ENCODE peak calls at places on chromosomes 5 and 9, in seven cellular contexts. One of them, this sample, is unnamed.

GRCh38 chr5:81749186-81749561 is 1.7 kb downstream of the SSBP2 start:
- DNase-seq in breast epithelium: no peak
- DNase-seq in tibial nerve: no peak
- DNase-seq in AG04450: no peak
- DNase-seq in HFF-Myc: no peak
- DNase-seq in lung: no peak
- DNase-seq in left lung: no peak
- DNase-seq in this sample: no peak

GRCh38 chr5:31385774-31386537 is 145.9 kb downstream of the DROSHA start:
- DNase-seq in breast epithelium: no peak
- DNase-seq in tibial nerve: no peak
- DNase-seq in AG04450: no peak
- DNase-seq in HFF-Myc: no peak
- DNase-seq in lung: no peak
- DNase-seq in left lung: no peak
- DNase-seq in this sample: peak; percentile 18

GRCh38 chr9:69204869-69205268 is 30.8 kb downstream of the TJP2 start:
- DNase-seq in breast epithelium: no peak
- DNase-seq in tibial nerve: no peak
- DNase-seq in AG04450: no peak
- DNase-seq in HFF-Myc: no peak
- DNase-seq in lung: peak; percentile 31
- DNase-seq in left lung: no peak
- DNase-seq in this sample: no peak

GRCh38 chr5:153880094-153880493 is 158.6 kb downstream of the FAM114A2 start:
- DNase-seq in breast epithelium: no peak
- DNase-seq in tibial nerve: no peak
- DNase-seq in AG04450: no peak
- DNase-seq in HFF-Myc: no peak
- DNase-seq in lung: no peak
- DNase-seq in left lung: no peak
- DNase-seq in this sample: no peak

GRCh38 chr5:158056426-158056825 is 197.5 kb upstream of the CLINT1 start:
- DNase-seq in breast epithelium: no peak
- DNase-seq in tibial nerve: no peak
- DNase-seq in AG04450: no peak
- DNase-seq in HFF-Myc: no peak
- DNase-seq in lung: no peak
- DNase-seq in left lung: no peak
- DNase-seq in this sample: no peak

GRCh38 chr5:143434261-143435206 is 31.0 kb upstream of the NR3C1 start:
- DNase-seq in breast epithelium: no peak
- DNase-seq in tibial nerve: no peak
- DNase-seq in AG04450: no peak
- DNase-seq in HFF-Myc: no peak
- DNase-seq in lung: no peak
- DNase-seq in left lung: no peak
- DNase-seq in this sample: peak; percentile 8

GRCh38 chr9:16664211-16664610 is 206.3 kb downstream of the BNC2 start:
- DNase-seq in breast epithelium: no peak
- DNase-seq in tibial nerve: no peak
- DNase-seq in AG04450: no peak
- DNase-seq in HFF-Myc: no peak
- DNase-seq in lung: no peak
- DNase-seq in left lung: no peak
- DNase-seq in this sample: no peak

GRCh38 chr9:18185196-18185595 is 288.8 kb upstream of the ADAMTSL1 start:
- DNase-seq in breast epithelium: no peak
- DNase-seq in tibial nerve: no peak
- DNase-seq in AG04450: no peak
- DNase-seq in HFF-Myc: no peak
- DNase-seq in lung: no peak
- DNase-seq in left lung: no peak
- DNase-seq in this sample: no peak

GRCh38 chr9:116471093-116471906 is 215.8 kb upstream of the TRIM32 start:
- DNase-seq in breast epithelium: no peak
- DNase-seq in tibial nerve: no peak
- DNase-seq in AG04450: no peak
- DNase-seq in HFF-Myc: no peak
- DNase-seq in lung: peak; percentile 33
- DNase-seq in left lung: no peak
- DNase-seq in this sample: no peak

GRCh38 chr5:112628219-112628618 is 109.5 kb upstream of the APC start:
- DNase-seq in breast epithelium: no peak
- DNase-seq in tibial nerve: no peak
- DNase-seq in AG04450: no peak
- DNase-seq in HFF-Myc: no peak
- DNase-seq in lung: no peak
- DNase-seq in left lung: no peak
- DNase-seq in this sample: no peak

GRCh38 chr9:119955276-119955675 is 586.0 kb upstream of the BRINP1 start:
- DNase-seq in breast epithelium: no peak
- DNase-seq in tibial nerve: no peak
- DNase-seq in AG04450: no peak
- DNase-seq in HFF-Myc: no peak
- DNase-seq in lung: no peak
- DNase-seq in left lung: no peak
- DNase-seq in this sample: no peak

GRCh38 chr5:1540831-1541661 is 17.3 kb upstream of the LPCAT1 start:
- DNase-seq in breast epithelium: no peak
- DNase-seq in tibial nerve: no peak
- DNase-seq in AG04450: no peak
- DNase-seq in HFF-Myc: no peak
- DNase-seq in lung: peak; percentile 27
- DNase-seq in left lung: no peak
- DNase-seq in this sample: no peak

GRCh38 chr9:38008168-38009034 is 60.6 kb downstream of the SHB start:
- DNase-seq in breast epithelium: no peak
- DNase-seq in tibial nerve: no peak
- DNase-seq in AG04450: peak; percentile 56
- DNase-seq in HFF-Myc: no peak
- DNase-seq in lung: peak; percentile 80
- DNase-seq in left lung: peak; percentile 87
- DNase-seq in this sample: peak; percentile 75
- H3K4me3 ChIP-seq in breast epithelium: no peak overlapping the region
- H3K4me3 ChIP-seq in tibial nerve: no peak overlapping the region
- H3K4me3 ChIP-seq in AG04450: no peak overlapping the region
- H3K4me3 ChIP-seq in HFF-Myc: no peak overlapping the region
- H3K4me3 ChIP-seq in lung: no peak overlapping the region
- H3K4me3 ChIP-seq in left lung: no peak overlapping the region
- H3K4me3 ChIP-seq in this sample: no peak overlapping the region

GRCh38 chr9:2798423-2798822 is 45.5 kb downstream of the PUM3 start:
- DNase-seq in breast epithelium: no peak
- DNase-seq in tibial nerve: no peak
- DNase-seq in AG04450: no peak
- DNase-seq in HFF-Myc: no peak
- DNase-seq in lung: no peak
- DNase-seq in left lung: no peak
- DNase-seq in this sample: no peak
- TF ChIP-seq CTCF in breast epithelium: no peak
- TF ChIP-seq CTCF in tibial nerve: no peak
- TF ChIP-seq CTCF in AG04450: no peak
- TF ChIP-seq CTCF in HFF-Myc: no peak
- TF ChIP-seq CTCF in lung: no peak
- TF ChIP-seq CTCF in left lung: no peak
- TF ChIP-seq CTCF in this sample: no peak

GRCh38 chr9:35490155-35490909 is 421 bp downstream of the RUSC2 start:
- DNase-seq in breast epithelium: peak; percentile 54
- DNase-seq in tibial nerve: no peak
- DNase-seq in AG04450: no peak
- DNase-seq in HFF-Myc: no peak
- DNase-seq in lung: peak; percentile 34
- DNase-seq in left lung: peak; percentile 35
- DNase-seq in this sample: no peak
- H3K4me3 ChIP-seq in breast epithelium: peak overlapping the region; percentile 91
- H3K4me3 ChIP-seq in tibial nerve: peak overlapping the region; percentile 72
- H3K4me3 ChIP-seq in AG04450: peak overlapping the region; percentile 89
- H3K4me3 ChIP-seq in HFF-Myc: peak overlapping the region; percentile 84
- H3K4me3 ChIP-seq in lung: peak overlapping the region; percentile 89
- H3K4me3 ChIP-seq in left lung: peak overlapping the region; percentile 68
- H3K4me3 ChIP-seq in this sample: peak overlapping the region; percentile 59

GRCh38 chr5:66960373-66961137 is 236.0 kb downstream of the CD180 start:
- DNase-seq in breast epithelium: no peak
- DNase-seq in tibial nerve: no peak
- DNase-seq in AG04450: no peak
- DNase-seq in HFF-Myc: no peak
- DNase-seq in lung: no peak
- DNase-seq in left lung: no peak
- DNase-seq in this sample: no peak
- TF ChIP-seq CTCF in breast epithelium: no peak
- TF ChIP-seq CTCF in tibial nerve: no peak
- TF ChIP-seq CTCF in AG04450: no peak
- TF ChIP-seq CTCF in HFF-Myc: no peak
- TF ChIP-seq CTCF in lung: no peak
- TF ChIP-seq CTCF in left lung: no peak
- TF ChIP-seq CTCF in this sample: no peak

GRCh38 chr5:151224372-151224771 is 480 bp upstream of the CCDC69 start:
- DNase-seq in breast epithelium: no peak
- DNase-seq in tibial nerve: no peak
- DNase-seq in AG04450: no peak
- DNase-seq in HFF-Myc: no peak
- DNase-seq in lung: no peak
- DNase-seq in left lung: no peak
- DNase-seq in this sample: no peak

GRCh38 chr5:151223447-151224264 is at the start of gene CCDC69:
- DNase-seq in breast epithelium: peak; percentile 66
- DNase-seq in tibial nerve: peak; percentile 57
- DNase-seq in AG04450: no peak
- DNase-seq in HFF-Myc: no peak
- DNase-seq in lung: peak; percentile 69
- DNase-seq in left lung: peak; percentile 86
- DNase-seq in this sample: peak; percentile 25

GRCh38 chr5:151222054-151222768 is 1.7 kb downstream of the CCDC69 start:
- DNase-seq in breast epithelium: no peak
- DNase-seq in tibial nerve: no peak
- DNase-seq in AG04450: no peak
- DNase-seq in HFF-Myc: no peak
- DNase-seq in lung: no peak
- DNase-seq in left lung: no peak
- DNase-seq in this sample: no peak

GRCh38 chr5:151221574-151221973 is 2.3 kb downstream of the CCDC69 start:
- DNase-seq in breast epithelium: no peak
- DNase-seq in tibial nerve: no peak
- DNase-seq in AG04450: no peak
- DNase-seq in HFF-Myc: no peak
- DNase-seq in lung: no peak
- DNase-seq in left lung: no peak
- DNase-seq in this sample: no peak

DNA sequence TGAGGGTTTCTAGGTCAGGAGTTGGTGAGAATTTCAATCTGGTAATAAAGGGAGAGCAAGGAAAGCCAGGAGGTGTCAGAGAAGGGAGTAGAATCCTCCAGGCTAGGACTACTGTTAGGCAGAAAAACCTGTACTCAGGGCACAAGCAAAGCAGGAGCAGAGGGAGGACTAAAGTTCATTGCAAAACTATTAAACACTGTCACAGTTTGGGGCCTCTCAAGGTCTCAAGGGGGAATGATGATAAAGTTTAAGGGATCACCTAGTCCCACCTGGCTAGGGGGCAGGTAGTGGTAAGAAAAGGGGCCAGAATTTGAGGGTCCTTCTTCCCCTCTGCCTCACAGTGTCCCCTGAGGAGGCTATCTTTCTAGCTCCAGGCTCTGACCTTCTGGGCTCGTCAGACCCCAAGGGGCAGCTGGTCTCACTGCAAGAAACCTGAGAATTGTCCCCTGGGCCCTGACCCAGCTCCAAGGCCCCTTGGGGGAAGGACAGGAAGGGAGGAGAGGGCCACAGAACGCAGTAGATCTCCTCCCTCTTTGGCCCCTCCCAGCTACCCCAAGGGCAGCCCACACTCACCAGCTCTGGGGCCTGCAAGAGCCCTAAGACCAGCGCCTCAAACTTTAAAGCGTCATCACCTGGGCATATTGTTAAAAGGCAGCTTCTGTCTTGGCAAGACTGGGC is 984 bp downstream of the CCDC69 start:
- DNase-seq in breast epithelium: no peak
- DNase-seq in tibial nerve: no peak
- DNase-seq in AG04450: no peak
- DNase-seq in HFF-Myc: no peak
- DNase-seq in lung: peak; percentile 47
- DNase-seq in left lung: peak; percentile 69
- DNase-seq in this sample: no peak
- H3K4me3 ChIP-seq in breast epithelium: peak overlapping the region; percentile 64
- H3K4me3 ChIP-seq in tibial nerve: peak overlapping the region; percentile 81
- H3K4me3 ChIP-seq in AG04450: peak overlapping the region; percentile 60
- H3K4me3 ChIP-seq in HFF-Myc: peak overlapping the region; percentile 54
- H3K4me3 ChIP-seq in lung: peak overlapping the region; percentile 94
- H3K4me3 ChIP-seq in left lung: peak overlapping the region; percentile 76
- H3K4me3 ChIP-seq in this sample: peak overlapping the region; percentile 55

GRCh38 chr5:127001621-127002296 is 28.6 kb downstream of the MARCHF3 start:
- DNase-seq in breast epithelium: no peak
- DNase-seq in tibial nerve: no peak
- DNase-seq in AG04450: peak; percentile 79
- DNase-seq in HFF-Myc: no peak
- DNase-seq in lung: no peak
- DNase-seq in left lung: no peak
- DNase-seq in this sample: no peak

GRCh38 chr5:126998895-126999570 is 31.3 kb downstream of the MARCHF3 start:
- DNase-seq in breast epithelium: no peak
- DNase-seq in tibial nerve: no peak
- DNase-seq in AG04450: no peak
- DNase-seq in HFF-Myc: no peak
- DNase-seq in lung: no peak
- DNase-seq in left lung: no peak
- DNase-seq in this sample: no peak

GRCh38 chr5:126995039-126995438 is 35.3 kb downstream of the MARCHF3 start:
- DNase-seq in breast epithelium: no peak
- DNase-seq in tibial nerve: no peak
- DNase-seq in AG04450: no peak
- DNase-seq in HFF-Myc: no peak
- DNase-seq in lung: no peak
- DNase-seq in left lung: no peak
- DNase-seq in this sample: no peak

GRCh38 chr5:126995689-126996088 is 34.7 kb downstream of the MARCHF3 start:
- DNase-seq in breast epithelium: no peak
- DNase-seq in tibial nerve: no peak
- DNase-seq in AG04450: no peak
- DNase-seq in HFF-Myc: no peak
- DNase-seq in lung: no peak
- DNase-seq in left lung: no peak
- DNase-seq in this sample: no peak

DNA sequence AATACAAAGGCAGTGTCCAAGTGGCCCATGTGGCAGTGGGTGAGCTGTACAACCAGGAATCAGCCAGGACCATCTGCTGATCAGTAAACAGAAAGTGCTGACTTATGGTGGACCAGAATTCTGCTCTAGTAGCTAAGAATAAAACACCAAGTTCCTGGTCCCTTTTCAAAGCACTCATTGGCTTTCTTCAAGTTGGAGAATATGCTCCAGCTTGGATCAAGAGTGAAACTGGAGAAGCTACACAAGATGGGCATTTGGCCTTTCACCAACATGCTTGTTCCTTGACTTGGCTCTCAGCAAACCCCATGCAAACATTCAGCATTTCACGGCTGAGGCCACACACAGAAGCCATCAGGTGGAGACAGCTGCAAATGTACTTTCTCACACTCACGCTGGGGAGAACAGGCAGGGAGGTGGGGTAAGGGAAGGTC is 32.1 kb downstream of the MARCHF3 start:
- DNase-seq in breast epithelium: no peak
- DNase-seq in tibial nerve: no peak
- DNase-seq in AG04450: no peak
- DNase-seq in HFF-Myc: no peak
- DNase-seq in lung: no peak
- DNase-seq in left lung: no peak
- DNase-seq in this sample: no peak
- TF ChIP-seq CTCF in breast epithelium: no peak
- TF ChIP-seq CTCF in tibial nerve: no peak
- TF ChIP-seq CTCF in AG04450: no peak
- TF ChIP-seq CTCF in HFF-Myc: no peak
- TF ChIP-seq CTCF in lung: no peak
- TF ChIP-seq CTCF in left lung: no peak
- TF ChIP-seq CTCF in this sample: no peak